ENCODE peak calls at places on chromosomes 7 and 10, in ten cellular contexts. S, O, Z, A, T, D, B, Q, L and F are unnamed samples.

GRCh38 chr10:59391060-59391459 is 28.7 kb upstream of the FAM13C start:
- DNase-seq in S (no peak), O (no peak), Z (no peak), A (no peak), T (no peak), D (no peak), B (no peak), Q (no peak), L (no peak), F (no peak)

GRCh38 chr10:8402469-8403074 is 348.1 kb downstream of the GATA3 start:
- DNase-seq in S (no peak), O (no peak), Z (no peak), A (no peak), T (no peak), D (no peak), B (no peak), Q (no peak), L (no peak), F (no peak)

GRCh38 chr7:8115547-8116402 is 146.2 kb downstream of the ICA1 start:
- DNase-seq in S (no peak), O (no peak), Z (no peak), A (no peak), T (no peak), D (no peak), B (no peak), Q (no peak), L (no peak), F (no peak)

GRCh38 chr10:7523656-7524055 is 112.8 kb upstream of the SFMBT2 start:
- DNase-seq in S (no peak), O (no peak), Z (no peak), A (no peak), T (no peak), D (no peak), B (no peak), Q (no peak), L (no peak), F (no peak)

GRCh38 chr10:11335881-11336430 is 275.5 kb downstream of the USP6NL start:
- DNase-seq in S (no peak), O (no peak), Z (no peak), A (no peak), T (no peak), D (no peak), B (no peak), Q (no peak), L (no peak), F (no peak)

GRCh38 chr7:15199482-15199881 is 296.9 kb upstream of the DGKB start:
- DNase-seq in S (no peak), O (no peak), Z (no peak), A (peak), T (no peak), D (no peak), B (no peak), Q (no peak), L (no peak), F (no peak)

GRCh38 chr7:152354061-152354460 is 81.7 kb downstream of the KMT2C start:
- DNase-seq in S (no peak), O (no peak), Z (no peak), A (peak), T (no peak), D (no peak), B (no peak), Q (no peak), L (no peak), F (no peak)

GRCh38 chr7:157466473-157467261 is 129.9 kb downstream of the DNAJB6 start:
- DNase-seq in S (no peak), O (no peak), Z (no peak), A (no peak), T (no peak), D (peak), B (peak), Q (peak), L (no peak), F (no peak)

GRCh38 chr10:2856598-2856997 is 210.8 kb upstream of the PFKP start:
- DNase-seq in S (no peak), O (no peak), Z (no peak), A (no peak), T (no peak), D (no peak), B (no peak), Q (no peak), L (no peak), F (no peak)

GRCh38 chr10:104376784-104377300 is 23.2 kb downstream of the CFAP58 start:
- DNase-seq in S (no peak), O (no peak), Z (no peak), A (no peak), T (no peak), D (no peak), B (no peak), Q (no peak), L (no peak), F (no peak)

GRCh38 chr7:84677386-84677785 is 482.8 kb upstream of the SEMA3A start:
- DNase-seq in S (no peak), O (no peak), Z (no peak), A (no peak), T (peak), D (peak), B (no peak), Q (no peak), L (no peak), F (no peak)

GRCh38 chr7:42128703-42129102 is 108.3 kb downstream of the GLI3 start:
- DNase-seq in S (no peak), O (no peak), Z (no peak), A (no peak), T (no peak), D (no peak), B (no peak), Q (no peak), L (no peak), F (no peak)
- TF ChIP-seq CTCF in S (no peak), O (no peak), Z (no peak), A (peak), T (no peak), D (no peak), B (peak), Q (peak), L (no peak), F (no peak)

DNA sequence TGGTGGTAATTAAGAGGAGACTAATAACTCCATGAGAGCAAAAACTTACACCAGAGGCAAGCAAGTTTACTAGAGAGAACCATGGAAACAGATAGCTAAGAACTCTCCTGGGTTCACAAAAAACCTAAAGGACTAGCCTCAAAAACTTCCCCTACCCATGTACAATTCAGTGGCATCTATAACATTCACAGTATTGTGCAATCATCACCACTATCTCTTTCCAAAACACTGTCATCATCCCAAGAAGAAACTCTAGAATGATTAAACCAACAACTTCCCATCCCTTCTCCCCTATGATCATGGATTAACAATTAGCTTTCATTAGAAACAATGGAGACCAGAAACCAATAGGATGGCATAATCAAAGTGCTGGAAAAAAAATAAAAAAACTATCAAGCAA is 1038.3 kb downstream of the LRMDA start:
- DNase-seq in S (no peak), O (no peak), Z (no peak), A (no peak), T (no peak), D (no peak), B (no peak), Q (no peak), L (no peak), F (no peak)
- TF ChIP-seq CTCF in S (no peak), O (no peak), Z (no peak), A (no peak), T (no peak), D (no peak), B (no peak), Q (no peak), L (no peak), F (no peak)

GRCh38 chr7:37141742-37142141 is 306.9 kb downstream of the ELMO1 start:
- DNase-seq in S (no peak), O (no peak), Z (no peak), A (no peak), T (no peak), D (no peak), B (no peak), Q (peak), L (no peak), F (no peak)
- TF ChIP-seq CTCF in S (no peak), O (no peak), Z (peak), A (no peak), T (no peak), D (no peak), B (no peak), Q (peak), L (no peak), F (no peak)

GRCh38 chr7:140898794-140899548 is 25.8 kb downstream of the BRAF start:
- DNase-seq in S (no peak), O (no peak), Z (no peak), A (peak), T (no peak), D (no peak), B (no peak), Q (peak), L (no peak), F (no peak)

GRCh38 chr7:140901946-140902304 is 22.8 kb downstream of the BRAF start:
- DNase-seq in S (no peak), O (no peak), Z (no peak), A (no peak), T (no peak), D (no peak), B (no peak), Q (no peak), L (no peak), F (no peak)

GRCh38 chr7:140896996-140897395 is 27.7 kb downstream of the BRAF start:
- DNase-seq in S (no peak), O (no peak), Z (no peak), A (no peak), T (no peak), D (no peak), B (no peak), Q (no peak), L (no peak), F (no peak)

GRCh38 chr7:140902305-140902953 is 22.3 kb downstream of the BRAF start:
- DNase-seq in S (no peak), O (no peak), Z (no peak), A (no peak), T (no peak), D (no peak), B (no peak), Q (no peak), L (no peak), F (no peak)

GRCh38 chr7:140899883-140900282 is 24.8 kb downstream of the BRAF start:
- DNase-seq in S (no peak), O (no peak), Z (no peak), A (no peak), T (no peak), D (no peak), B (no peak), Q (no peak), L (no peak), F (no peak)
- TF ChIP-seq CTCF in S (no peak), O (no peak), Z (no peak), A (no peak), T (no peak), D (no peak), B (peak), Q (no peak), L (no peak), F (no peak)

GRCh38 chr7:144786522-144786921 is 49.3 kb downstream of the TPK1 start:
- DNase-seq in S (no peak), O (no peak), Z (peak), A (no peak), T (no peak), D (no peak), B (no peak), Q (no peak), L (no peak), F (no peak)
- TF ChIP-seq CTCF in S (no peak), O (no peak), Z (no peak), A (no peak), T (no peak), D (no peak), B (no peak), Q (no peak), L (no peak), F (peak)

DNA sequence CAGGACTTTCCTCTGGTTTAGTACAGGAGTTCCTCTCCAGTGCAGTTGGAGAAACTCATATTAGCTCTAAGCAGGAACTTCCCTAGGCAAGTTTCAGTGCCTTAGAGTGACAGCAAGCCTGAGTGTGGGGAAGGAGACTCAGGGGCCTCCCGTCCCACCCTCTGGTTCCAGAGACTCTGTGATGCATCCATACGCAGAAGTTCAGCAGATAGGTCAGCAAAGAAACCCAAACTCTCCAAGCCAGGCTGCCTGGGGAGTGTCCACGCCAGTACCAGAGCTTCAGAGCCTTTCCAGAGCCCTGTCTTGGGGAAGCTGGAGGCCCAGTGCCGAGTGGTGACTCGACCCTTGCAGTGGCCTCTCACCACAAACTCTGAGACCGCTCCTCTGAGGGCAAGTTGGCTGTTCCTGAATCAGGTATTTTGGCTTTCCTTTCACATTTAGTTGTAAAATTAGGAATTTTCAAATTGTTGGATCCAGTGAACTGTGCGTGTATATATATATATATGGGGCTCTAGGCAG is 128.9 kb upstream of the UNC5B start:
- DNase-seq in S (no peak), O (no peak), Z (no peak), A (no peak), T (peak), D (no peak), B (peak), Q (no peak), L (no peak), F (no peak)
- TF ChIP-seq CTCF in S (no peak), O (no peak), Z (no peak), A (no peak), T (no peak), D (no peak), B (no peak), Q (no peak), L (no peak), F (no peak)

GRCh38 chr10:68223535-68224165 is 8.3 kb downstream of the ATOH7 start:
- DNase-seq in S (peak), O (peak), Z (no peak), A (no peak), T (no peak), D (no peak), B (no peak), Q (no peak), L (no peak), F (no peak)
- TF ChIP-seq CTCF in S (no peak), O (no peak), Z (peak), A (no peak), T (no peak), D (no peak), B (peak), Q (no peak), L (no peak), F (no peak)

DNA sequence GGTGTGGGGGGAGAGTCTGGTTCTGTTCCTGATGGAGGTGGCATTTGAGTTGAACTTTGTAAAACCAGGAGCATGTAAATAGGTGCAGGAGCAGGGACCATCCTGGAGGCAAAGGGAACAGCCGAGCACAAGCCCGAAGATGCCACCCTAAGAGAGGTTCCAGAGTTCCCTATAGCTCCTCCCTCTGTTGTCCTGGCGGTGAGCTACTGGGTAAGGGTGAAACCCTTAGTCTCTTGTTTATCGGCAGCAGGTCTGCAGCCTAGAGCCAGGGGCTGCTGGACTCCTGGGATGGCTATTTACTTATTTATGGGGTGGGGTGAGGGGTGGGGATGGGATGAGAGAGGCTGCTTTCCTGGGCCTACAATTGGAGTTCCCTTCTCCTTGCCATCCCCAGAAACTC is 6.5 kb upstream of the LBX1 start:
- DNase-seq in S (no peak), O (no peak), Z (no peak), A (no peak), T (no peak), D (no peak), B (no peak), Q (peak), L (no peak), F (no peak)
- TF ChIP-seq CTCF in S (no peak), O (no peak), Z (no peak), A (no peak), T (no peak), D (no peak), B (no peak), Q (no peak), L (no peak), F (no peak)

GRCh38 chr10:123858907-123859650 is 32.5 kb downstream of the CPXM2 start:
- DNase-seq in S (no peak), O (no peak), Z (no peak), A (no peak), T (no peak), D (no peak), B (no peak), Q (no peak), L (no peak), F (no peak)

GRCh38 chr10:123862421-123863188 is 29.0 kb downstream of the CPXM2 start:
- DNase-seq in S (no peak), O (no peak), Z (no peak), A (no peak), T (no peak), D (no peak), B (no peak), Q (no peak), L (no peak), F (no peak)

GRCh38 chr10:123859651-123860045 is 32.0 kb downstream of the CPXM2 start:
- DNase-seq in S (no peak), O (no peak), Z (no peak), A (no peak), T (no peak), D (no peak), B (no peak), Q (no peak), L (no peak), F (no peak)

GRCh38 chr10:123860209-123860608 is 31.4 kb downstream of the CPXM2 start:
- DNase-seq in S (no peak), O (no peak), Z (no peak), A (no peak), T (no peak), D (no peak), B (no peak), Q (no peak), L (no peak), F (no peak)

GRCh38 chr10:123860856-123861255 is 30.8 kb downstream of the CPXM2 start:
- DNase-seq in S (no peak), O (no peak), Z (no peak), A (no peak), T (no peak), D (no peak), B (no peak), Q (no peak), L (no peak), F (no peak)
- TF ChIP-seq CTCF in S (no peak), O (no peak), Z (no peak), A (no peak), T (no peak), D (no peak), B (no peak), Q (no peak), L (no peak), F (no peak)

GRCh38 chr7:124839687-124840086 is 74.1 kb upstream of the GPR37 start:
- DNase-seq in S (no peak), O (no peak), Z (no peak), A (no peak), T (no peak), D (no peak), B (no peak), Q (no peak), L (no peak), F (no peak)

GRCh38 chr7:124843336-124843735 is 77.7 kb upstream of the GPR37 start:
- DNase-seq in S (no peak), O (no peak), Z (no peak), A (no peak), T (no peak), D (no peak), B (no peak), Q (no peak), L (no peak), F (no peak)

GRCh38 chr7:124840435-124840834 is 74.8 kb upstream of the GPR37 start:
- DNase-seq in S (no peak), O (no peak), Z (no peak), A (no peak), T (no peak), D (no peak), B (no peak), Q (no peak), L (no peak), F (no peak)
- TF ChIP-seq CTCF in S (no peak), O (no peak), Z (peak), A (peak), T (no peak), D (no peak), B (peak), Q (peak), L (no peak), F (no peak)